ENCODE peak calls at places on chromosomes 11 and 22, in eight cellular contexts. S is CD4-positive, alpha-beta T cell; V is thoracic aorta; E is stimulated activated CD8-positive, alpha-beta memory T cell treated with anti-CD3 and anti-CD28 coated beads, Interleukin-4, amount 100 ng/mL, for 4 hours; N is upper lobe of right lung; T is activated CD4-positive, alpha-beta T cell treated with anti-CD3 and anti-CD28 coated beads, Interleukin-2, amount 50 U/mL, for 1 hour; F is cardiac fibroblast; P is Calu3. L is an unnamed sample.

GRCh38 chr11:116390963-116391362 is 381.8 kb downstream of the BUD13 start:
- DNase-seq in S (no peak), V (no peak), E (no peak), N (no peak), T (no peak), F (no peak), P (no peak), L (no peak)

GRCh38 chr11:17230867-17231851 is 23.4 kb upstream of the PIK3C2A start:
- DNase-seq in S (no peak), V (no peak), E (no peak), N (no peak), T (no peak), F (no peak), P (no peak), L (no peak)

GRCh38 chr11:7154881-7155344 is 66.1 kb downstream of the RBMXL2 start:
- DNase-seq in S (no peak), V (no peak), E (no peak), N (no peak), T (no peak), F (peak), P (no peak), L (no peak)

GRCh38 chr22:17476838-17477237 is 86.5 kb upstream of the SLC25A18 start:
- DNase-seq in S (no peak), V (no peak), E (no peak), N (no peak), T (no peak), F (peak), P (no peak), L (no peak)

GRCh38 chr11:69054397-69055211 is 5.9 kb downstream of the TPCN2 start:
- DNase-seq in S (no peak), V (no peak), E (no peak), N (no peak), T (no peak), F (no peak), P (no peak), L (no peak)

GRCh38 chr11:1003159-1003558 is 33.4 kb downstream of the MUC6 start:
- DNase-seq in S (no peak), V (no peak), E (no peak), N (no peak), T (no peak), F (no peak), P (no peak), L (no peak)

GRCh38 chr22:49751318-49751967 is 76.2 kb downstream of the BRD1 start:
- DNase-seq in S (no peak), V (no peak), E (no peak), N (peak), T (no peak), F (no peak), P (no peak), L (no peak)

GRCh38 chr22:45006873-45007246 is 2.9 kb downstream of the PHF21B start:
- DNase-seq in S (no peak), V (no peak), E (no peak), N (no peak), T (no peak), F (no peak), P (no peak), L (no peak)

GRCh38 chr11:111307472-111308108 is 9.2 kb downstream of the POU2AF3 start:
- DNase-seq in S (no peak), V (no peak), E (no peak), N (no peak), T (no peak), F (no peak), P (no peak), L (no peak)

GRCh38 chr11:35970445-35970844 is 26.6 kb downstream of the LDLRAD3 start:
- DNase-seq in S (no peak), V (no peak), E (no peak), N (no peak), T (no peak), F (no peak), P (no peak), L (no peak)

GRCh38 chr11:73652046-73652730 is 5.8 kb downstream of the PLEKHB1 start:
- DNase-seq in S (no peak), V (no peak), E (no peak), N (peak), T (no peak), F (no peak), P (peak), L (peak)

L was measured in transverse colon.